ENCODE peak calls at places on chromosomes 5 and 9, in four cellular contexts. One of them, this sample, is unnamed.

GRCh38 chr9:113160571-113160970 is 9.8 kb downstream of the SLC31A2 start:
- DNase-seq in GM12878: no peak
- DNase-seq in H1: peak
- DNase-seq in K562: no peak
- DNase-seq in this sample: no peak

GRCh38 chr9:104177003-104177611 is 83.0 kb downstream of the SMC2 start:
- DNase-seq in GM12878: no peak
- DNase-seq in H1: no peak
- DNase-seq in K562: no peak
- DNase-seq in this sample: no peak

GRCh38 chr5:38456657-38457056 is 99.8 kb downstream of the LIFR start:
- DNase-seq in GM12878: no peak
- DNase-seq in H1: no peak
- DNase-seq in K562: no peak
- DNase-seq in this sample: no peak

GRCh38 chr9:134820901-134821300 is 59.7 kb upstream of the FCN2 start:
- DNase-seq in GM12878: no peak
- DNase-seq in H1: no peak
- DNase-seq in K562: no peak
- DNase-seq in this sample: no peak

GRCh38 chr5:124634228-124634819 is 112.1 kb downstream of the ZNF608 start:
- DNase-seq in GM12878: no peak
- DNase-seq in H1: no peak
- DNase-seq in K562: no peak
- DNase-seq in this sample: peak

GRCh38 chr5:179212870-179213269 is 132.4 kb downstream of the ADAMTS2 start:
- DNase-seq in GM12878: no peak
- DNase-seq in H1: no peak
- DNase-seq in K562: no peak
- DNase-seq in this sample: no peak

GRCh38 chr5:53679261-53679660 is 118.8 kb downstream of the NDUFS4 start:
- DNase-seq in GM12878: no peak
- DNase-seq in H1: no peak
- DNase-seq in K562: no peak
- DNase-seq in this sample: peak

GRCh38 chr9:93270976-93271375 is 87.0 kb downstream of the WNK2 start:
- DNase-seq in GM12878: no peak
- DNase-seq in H1: no peak
- DNase-seq in K562: no peak
- DNase-seq in this sample: no peak

GRCh38 chr9:127844821-127845359 is 9.6 kb downstream of the ENG start:
- DNase-seq in GM12878: no peak
- DNase-seq in H1: no peak
- DNase-seq in K562: no peak
- DNase-seq in this sample: no peak
- TF ChIP-seq CHD1 in GM12878: no peak
- TF ChIP-seq CHD1 in H1: no peak
- TF ChIP-seq CHD1 in K562: no peak
- TF ChIP-seq CHD1 in this sample: no peak

GRCh38 chr9:133582501-133583045 is 26.6 kb downstream of the FAM163B start:
- DNase-seq in GM12878: no peak
- DNase-seq in H1: no peak
- DNase-seq in K562: no peak
- DNase-seq in this sample: no peak

GRCh38 chr9:133581553-133582343 is 27.4 kb downstream of the FAM163B start:
- DNase-seq in GM12878: no peak
- DNase-seq in H1: no peak
- DNase-seq in K562: no peak
- DNase-seq in this sample: peak

GRCh38 chr9:133584167-133584558 is 25.0 kb downstream of the FAM163B start:
- DNase-seq in GM12878: no peak
- DNase-seq in H1: no peak
- DNase-seq in K562: no peak
- DNase-seq in this sample: no peak

GRCh38 chr9:133583586-133583985 is 25.6 kb downstream of the FAM163B start:
- DNase-seq in GM12878: no peak
- DNase-seq in H1: no peak
- DNase-seq in K562: no peak
- DNase-seq in this sample: no peak

GRCh38 chr9:133583111-133583510 is 26.1 kb downstream of the FAM163B start:
- DNase-seq in GM12878: no peak
- DNase-seq in H1: no peak
- DNase-seq in K562: no peak
- DNase-seq in this sample: no peak
- TF ChIP-seq CHD1 in GM12878: no peak
- TF ChIP-seq CHD1 in H1: no peak
- TF ChIP-seq CHD1 in K562: no peak
- TF ChIP-seq CHD1 in this sample: no peak

DNA sequence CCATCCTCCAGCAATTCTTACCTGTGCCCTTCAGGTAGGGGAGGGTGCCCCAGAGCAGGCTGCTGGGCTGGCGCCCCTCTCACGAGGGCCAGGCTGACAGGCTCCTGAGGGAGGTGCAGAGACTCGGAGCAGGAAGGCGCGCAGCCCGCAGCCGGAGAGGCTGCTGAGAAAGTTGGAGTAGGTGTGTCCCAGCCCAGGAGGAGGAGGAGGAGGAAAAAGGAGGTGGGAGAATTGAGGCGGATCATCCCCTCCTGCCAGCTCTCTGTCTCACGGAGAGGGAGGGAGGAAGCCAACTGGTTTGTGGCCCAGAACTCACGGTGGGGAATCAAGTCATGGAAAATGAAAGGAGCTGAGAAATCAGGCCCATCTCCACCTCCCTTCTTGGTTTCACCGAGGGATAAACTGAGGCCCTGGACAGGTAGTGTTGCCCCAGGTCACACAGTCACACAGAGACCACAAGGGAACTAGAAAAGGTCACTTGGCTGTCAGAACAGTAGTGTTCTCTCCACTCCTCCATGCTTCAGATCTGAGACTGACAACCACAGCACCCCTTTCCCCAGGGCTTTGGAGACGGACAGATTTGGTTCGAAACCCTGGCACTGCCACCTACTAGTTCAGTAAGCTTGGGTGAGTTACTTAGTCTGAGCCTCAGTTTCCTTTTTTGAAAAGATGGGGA is at the start of gene FAT2:
- DNase-seq in GM12878: no peak
- DNase-seq in H1: no peak
- DNase-seq in K562: no peak
- DNase-seq in this sample: no peak
- TF ChIP-seq CHD1 in GM12878: no peak
- TF ChIP-seq CHD1 in H1: no peak
- TF ChIP-seq CHD1 in K562: no peak
- TF ChIP-seq CHD1 in this sample: no peak

GRCh38 chr9:71812385-71812784 is 44.1 kb upstream of the CEMIP2 start:
- DNase-seq in GM12878: no peak
- DNase-seq in H1: no peak
- DNase-seq in K562: no peak
- DNase-seq in this sample: peak
- TF ChIP-seq CHD1 in GM12878: no peak
- TF ChIP-seq CHD1 in H1: no peak
- TF ChIP-seq CHD1 in K562: no peak
- TF ChIP-seq CHD1 in this sample: no peak

DNA sequence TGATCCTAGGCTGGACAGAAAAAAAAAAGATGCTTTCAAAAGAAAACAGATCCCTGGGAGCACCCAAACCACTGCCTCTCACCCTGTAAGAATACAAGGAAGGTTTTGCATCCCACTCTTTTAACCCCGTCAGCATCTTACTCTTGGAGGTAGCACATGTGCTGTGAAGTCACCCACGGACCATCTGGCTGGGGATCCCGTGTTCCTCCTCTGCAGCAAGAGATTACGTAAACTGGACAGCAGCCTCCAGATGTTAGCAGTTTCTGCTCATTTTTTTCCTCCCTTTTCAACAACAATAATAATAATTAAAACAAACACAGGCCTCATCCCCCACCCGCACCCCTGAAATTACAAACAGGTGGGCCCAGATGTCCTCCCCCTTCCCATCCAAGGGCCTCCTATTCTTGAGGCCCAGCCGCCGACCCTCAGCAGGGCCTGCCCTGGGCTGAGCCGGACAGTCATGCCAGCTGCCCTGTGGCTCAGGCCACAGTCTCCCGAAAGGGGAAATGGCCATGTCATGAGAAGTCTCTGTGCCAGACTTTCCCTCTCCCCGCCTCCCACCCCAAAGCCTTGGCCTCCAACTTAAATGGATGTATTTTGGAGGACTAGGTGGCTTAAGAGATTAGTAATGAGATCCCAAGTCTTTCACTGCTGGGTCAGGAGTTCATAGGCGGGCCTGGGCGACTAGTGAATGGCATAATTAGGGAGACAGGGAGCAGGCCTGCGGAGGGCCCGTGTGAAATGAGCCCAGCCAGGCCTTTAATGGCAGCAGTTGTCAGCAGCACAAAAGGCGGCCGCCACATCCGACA is 165.1 kb downstream of the PAPPA start:
- DNase-seq in GM12878: no peak
- DNase-seq in H1: no peak
- DNase-seq in K562: peak
- DNase-seq in this sample: peak
- TF ChIP-seq CHD1 in GM12878: no peak
- TF ChIP-seq CHD1 in H1: no peak
- TF ChIP-seq CHD1 in K562: no peak
- TF ChIP-seq CHD1 in this sample: no peak

DNA sequence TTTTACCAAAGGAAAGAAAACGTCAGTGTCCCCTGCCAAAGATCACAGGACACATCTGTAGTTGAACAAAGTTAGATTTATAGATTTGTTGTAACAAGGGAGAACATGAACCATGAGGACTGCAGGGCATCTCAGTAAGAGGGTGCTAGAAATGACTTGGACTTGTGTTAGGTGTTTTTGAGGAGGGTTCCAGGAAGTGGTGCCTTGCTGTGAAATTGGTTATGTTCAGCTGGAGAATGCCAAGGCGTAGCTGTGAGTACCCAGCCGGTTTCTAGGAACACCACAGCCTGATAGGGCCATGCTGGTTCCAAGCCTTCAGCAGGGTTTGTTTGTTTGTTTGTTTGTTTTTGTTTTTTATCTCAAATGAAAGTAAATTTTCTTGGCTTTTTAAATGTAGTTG is 5.3 kb downstream of the SPEF2 start:
- DNase-seq in GM12878: no peak
- DNase-seq in H1: no peak
- DNase-seq in K562: no peak
- DNase-seq in this sample: no peak
- TF ChIP-seq CHD1 in GM12878: no peak
- TF ChIP-seq CHD1 in H1: no peak
- TF ChIP-seq CHD1 in K562: no peak
- TF ChIP-seq CHD1 in this sample: no peak

GRCh38 chr5:151615431-151615830 is 24.3 kb upstream of the FAT2 start:
- DNase-seq in GM12878: no peak
- DNase-seq in H1: no peak
- DNase-seq in K562: no peak
- DNase-seq in this sample: no peak

GRCh38 chr5:151608522-151608921 is 17.4 kb upstream of the FAT2 start:
- DNase-seq in GM12878: no peak
- DNase-seq in H1: no peak
- DNase-seq in K562: no peak
- DNase-seq in this sample: no peak

GRCh38 chr5:151611127-151611775 is 20.1 kb upstream of the FAT2 start:
- DNase-seq in GM12878: no peak
- DNase-seq in H1: no peak
- DNase-seq in K562: no peak
- DNase-seq in this sample: no peak

GRCh38 chr5:151614565-151614964 is 23.4 kb upstream of the FAT2 start:
- DNase-seq in GM12878: no peak
- DNase-seq in H1: no peak
- DNase-seq in K562: no peak
- DNase-seq in this sample: no peak

GRCh38 chr5:151612689-151613427 is 21.7 kb upstream of the FAT2 start:
- DNase-seq in GM12878: peak
- DNase-seq in H1: no peak
- DNase-seq in K562: no peak
- DNase-seq in this sample: peak
- TF ChIP-seq CHD1 in GM12878: no peak
- TF ChIP-seq CHD1 in H1: no peak
- TF ChIP-seq CHD1 in K562: no peak
- TF ChIP-seq CHD1 in this sample: no peak